ENCODE peak calls at places on chromosome 2, in four cellular contexts. One of them, this sample, is unnamed. For H3K36me3, the result is how much of the 10 kb centered on the place peaks cover.

GRCh38 chr2:42169869-42170465 is 814 bp downstream of the EML4 start:
- DNase-seq in PC-9: no peak
- DNase-seq in heart right ventricle: no peak
- DNase-seq in lower lobe of right lung: no peak
- DNase-seq in this sample: no peak

GRCh38 chr2:182355815-182356214 is 71.0 kb downstream of the PDE1A start:
- DNase-seq in lower lobe of right lung: no peak
- DNase-seq in heart right ventricle: no peak
- DNase-seq in PC-9: no peak
- DNase-seq in this sample: no peak

GRCh38 chr2:41967426-41968181 is 80.2 kb upstream of the PKDCC start:
- DNase-seq in heart right ventricle: no peak
- DNase-seq in lower lobe of right lung: no peak
- DNase-seq in PC-9: no peak
- DNase-seq in this sample: no peak

GRCh38 chr2:37564356-37564755 is 107.1 kb downstream of the CDC42EP3 start:
- DNase-seq in heart right ventricle: no peak
- DNase-seq in lower lobe of right lung: no peak
- DNase-seq in PC-9: peak
- DNase-seq in this sample: no peak

GRCh38 chr2:29397039-29397438 is 281.8 kb downstream of the CLIP4 start:
- DNase-seq in PC-9: peak
- DNase-seq in lower lobe of right lung: no peak
- DNase-seq in heart right ventricle: no peak
- DNase-seq in this sample: no peak

GRCh38 chr2:134260726-134261125 is 6.9 kb downstream of the MGAT5 start:
- DNase-seq in heart right ventricle: peak
- DNase-seq in PC-9: no peak
- DNase-seq in lower lobe of right lung: no peak
- DNase-seq in this sample: peak

GRCh38 chr2:30511122-30512083 is 64.4 kb downstream of the LCLAT1 start:
- DNase-seq in PC-9: peak
- DNase-seq in heart right ventricle: peak
- DNase-seq in lower lobe of right lung: no peak
- DNase-seq in this sample: peak

GRCh38 chr2:152611458-152612231 is 105.6 kb downstream of the PRPF40A start:
- DNase-seq in lower lobe of right lung: no peak
- DNase-seq in heart right ventricle: peak
- DNase-seq in PC-9: peak
- DNase-seq in this sample: no peak

GRCh38 chr2:213149949-213150314 is 1.5 kb downstream of the IKZF2 start:
- DNase-seq in PC-9: no peak
- DNase-seq in heart right ventricle: no peak
- DNase-seq in lower lobe of right lung: no peak
- DNase-seq in this sample: no peak

GRCh38 chr2:227608469-227609338 is 5.9 kb downstream of the SCYGR3 start:
- DNase-seq in lower lobe of right lung: no peak
- DNase-seq in heart right ventricle: no peak
- DNase-seq in PC-9: no peak
- DNase-seq in this sample: no peak

GRCh38 chr2:234102112-234102511 is 51.6 kb downstream of the SPP2 start:
- DNase-seq in PC-9: peak
- DNase-seq in heart right ventricle: no peak
- DNase-seq in lower lobe of right lung: no peak
- DNase-seq in this sample: no peak

DNA sequence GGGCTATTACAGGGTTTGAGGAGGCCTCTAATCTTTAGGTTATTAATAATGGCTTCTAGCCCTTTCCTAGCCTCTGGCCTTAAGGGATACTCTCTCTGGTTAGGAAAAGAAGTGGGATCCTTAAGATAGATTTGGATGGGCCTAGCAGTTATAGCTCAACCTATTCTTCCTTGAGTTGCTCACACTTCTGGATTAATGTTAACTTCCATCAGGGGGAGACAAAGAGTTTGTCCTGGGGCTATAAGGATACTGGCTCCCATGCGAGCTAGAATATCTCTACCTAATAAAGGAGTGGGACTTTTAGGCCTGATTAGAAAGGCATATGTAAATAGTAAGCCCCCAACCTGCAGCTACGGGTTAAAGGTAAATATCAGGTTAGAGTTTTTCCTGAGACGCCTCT is 14.3 kb upstream of the PTH2R start:
- DNase-seq in PC-9: no peak
- DNase-seq in lower lobe of right lung: no peak
- DNase-seq in heart right ventricle: no peak
- DNase-seq in this sample: no peak
- TF ChIP-seq CTCF in PC-9: no peak
- TF ChIP-seq CTCF in lower lobe of right lung: no peak
- TF ChIP-seq CTCF in heart right ventricle: no peak
- TF ChIP-seq CTCF in this sample: peak

DNA sequence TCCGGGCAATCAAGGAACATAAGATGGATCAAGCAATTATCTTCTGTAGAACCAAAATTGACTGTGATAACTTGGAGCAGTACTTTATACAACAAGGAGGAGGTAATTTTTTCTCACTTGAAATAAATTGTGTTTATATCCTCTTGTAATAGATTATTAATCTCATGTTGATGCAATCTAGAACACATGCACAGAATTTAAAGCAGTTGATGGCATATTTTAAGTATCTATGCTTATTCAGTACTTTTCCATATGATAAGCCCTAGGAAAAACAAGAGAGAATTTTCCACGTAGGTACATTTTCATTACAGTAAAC is 31.8 kb downstream of the DDX1 start:
- DNase-seq in lower lobe of right lung: no peak
- DNase-seq in heart right ventricle: no peak
- DNase-seq in PC-9: no peak
- DNase-seq in this sample: no peak
- H3K36me3 ChIP-seq in lower lobe of right lung: half or more
- H3K36me3 ChIP-seq in heart right ventricle: half or more
- H3K36me3 ChIP-seq in PC-9: under half
- H3K36me3 ChIP-seq in this sample: under half

GRCh38 chr2:78778756-78779510 is 246.6 kb upstream of the REG3G start:
- DNase-seq in lower lobe of right lung: no peak
- DNase-seq in PC-9: no peak
- DNase-seq in heart right ventricle: no peak
- DNase-seq in this sample: no peak
- H3K4me3 ChIP-seq in lower lobe of right lung: no peak
- H3K4me3 ChIP-seq in PC-9: no peak
- H3K4me3 ChIP-seq in heart right ventricle: no peak
- H3K4me3 ChIP-seq in this sample: no peak

GRCh38 chr2:147479363-147479762 is 365.5 kb upstream of the ACVR2A start:
- DNase-seq in heart right ventricle: no peak
- DNase-seq in lower lobe of right lung: no peak
- DNase-seq in PC-9: no peak
- DNase-seq in this sample: no peak
- TF ChIP-seq CTCF in heart right ventricle: no peak
- TF ChIP-seq CTCF in lower lobe of right lung: no peak
- TF ChIP-seq CTCF in PC-9: no peak
- TF ChIP-seq CTCF in this sample: no peak

GRCh38 chr2:120596990-120597594 is 138.6 kb upstream of the GLI2 start:
- DNase-seq in lower lobe of right lung: peak
- DNase-seq in heart right ventricle: peak
- DNase-seq in PC-9: no peak
- DNase-seq in this sample: peak

GRCh38 chr2:120599064-120599463 is 136.6 kb upstream of the GLI2 start:
- DNase-seq in PC-9: no peak
- DNase-seq in heart right ventricle: no peak
- DNase-seq in lower lobe of right lung: peak
- DNase-seq in this sample: no peak

GRCh38 chr2:120597595-120598193 is 138.0 kb upstream of the GLI2 start:
- DNase-seq in heart right ventricle: no peak
- DNase-seq in PC-9: no peak
- DNase-seq in lower lobe of right lung: peak
- DNase-seq in this sample: no peak

GRCh38 chr2:120599656-120600055 is 136.0 kb upstream of the GLI2 start:
- DNase-seq in lower lobe of right lung: peak
- DNase-seq in PC-9: no peak
- DNase-seq in heart right ventricle: no peak
- DNase-seq in this sample: no peak

GRCh38 chr2:120598416-120598815 is 137.3 kb upstream of the GLI2 start:
- DNase-seq in lower lobe of right lung: peak
- DNase-seq in heart right ventricle: no peak
- DNase-seq in PC-9: no peak
- DNase-seq in this sample: no peak
- H3K36me3 ChIP-seq in lower lobe of right lung: under half
- H3K36me3 ChIP-seq in heart right ventricle: under half
- H3K36me3 ChIP-seq in PC-9: under half
- H3K36me3 ChIP-seq in this sample: under half

DNA sequence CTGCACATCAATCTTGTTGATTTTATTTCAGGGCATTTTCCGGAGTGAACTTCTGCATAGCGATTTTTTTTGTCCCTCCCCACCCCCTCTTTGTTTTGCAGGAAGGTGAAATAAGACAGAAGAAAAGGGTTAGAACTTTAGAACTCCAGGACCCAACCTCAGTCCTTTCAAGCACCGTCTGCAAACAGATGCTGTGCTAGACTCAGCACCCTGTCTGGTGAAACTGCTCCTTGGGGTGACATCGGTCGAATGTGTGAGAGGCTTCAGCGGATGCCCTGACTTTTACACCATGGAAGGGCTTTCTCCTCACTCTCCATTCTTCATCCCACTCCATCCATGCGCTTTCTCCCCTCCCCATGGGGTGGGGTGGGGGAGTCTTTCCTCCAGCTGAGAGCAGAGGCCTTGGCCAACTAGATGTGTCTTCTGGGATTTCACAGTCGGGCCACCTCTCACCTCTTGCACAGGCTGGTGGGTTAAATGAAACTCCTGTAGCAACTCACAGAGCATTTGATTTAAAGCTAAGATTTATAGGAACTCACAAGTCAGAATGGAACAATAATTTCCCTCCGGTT is 43.3 kb upstream of the EDAR start:
- DNase-seq in PC-9: no peak
- DNase-seq in lower lobe of right lung: no peak
- DNase-seq in heart right ventricle: no peak
- DNase-seq in this sample: no peak
- H3K4me3 ChIP-seq in PC-9: no peak
- H3K4me3 ChIP-seq in lower lobe of right lung: peak
- H3K4me3 ChIP-seq in heart right ventricle: peak
- H3K4me3 ChIP-seq in this sample: no peak